ENCODE peak calls at places on chromosomes 16 and 17, in four cellular contexts. One of them, this sample, is unnamed.

GRCh38 chr17:53662608-53663007 is 160.1 kb upstream of the KIF2B start:
- DNase-seq in A549: no peak
- DNase-seq in H1: no peak
- DNase-seq in K562: peak; percentile 69
- DNase-seq in this sample: no peak

GRCh38 chr17:43940630-43941029 is 1.6 kb downstream of the PPY start:
- DNase-seq in A549: peak; percentile 58
- DNase-seq in H1: peak; percentile 83
- DNase-seq in K562: peak; percentile 71
- DNase-seq in this sample: peak; percentile 16

GRCh38 chr17:30565073-30565935 is 88.1 kb downstream of the GOSR1 start:
- DNase-seq in A549: peak; percentile 25
- DNase-seq in H1: no peak
- DNase-seq in K562: no peak
- DNase-seq in this sample: no peak

GRCh38 chr16:82034981-82035612 is at the start of gene HSD17B2:
- DNase-seq in A549: peak; percentile 24
- DNase-seq in H1: no peak
- DNase-seq in K562: no peak
- DNase-seq in this sample: peak; percentile 16

GRCh38 chr16:22296225-22297113 is 740 bp upstream of the POLR3E start:
- DNase-seq in A549: no peak
- DNase-seq in H1: peak; percentile 63
- DNase-seq in K562: peak; percentile 34
- DNase-seq in this sample: peak; percentile 32

GRCh38 chr17:34068506-34069035 is 186.5 kb upstream of the CCL2 start:
- DNase-seq in A549: no peak
- DNase-seq in H1: no peak
- DNase-seq in K562: no peak
- DNase-seq in this sample: no peak

GRCh38 chr16:58084635-58085034 is 44.5 kb downstream of the CFAP20 start:
- DNase-seq in A549: no peak
- DNase-seq in H1: no peak
- DNase-seq in K562: no peak
- DNase-seq in this sample: no peak

GRCh38 chr16:9184354-9184690 is 92.9 kb downstream of the HAPSTR1 start:
- DNase-seq in A549: no peak
- DNase-seq in H1: no peak
- DNase-seq in K562: no peak
- DNase-seq in this sample: no peak

GRCh38 chr17:40616592-40616991 is 31.0 kb downstream of the SMARCE1 start:
- DNase-seq in A549: no peak
- DNase-seq in H1: no peak
- DNase-seq in K562: no peak
- DNase-seq in this sample: no peak

GRCh38 chr16:72198021-72198420 is 26.1 kb upstream of the PMFBP1 start:
- DNase-seq in A549: no peak
- DNase-seq in H1: no peak
- DNase-seq in K562: no peak
- DNase-seq in this sample: peak; percentile 59

GRCh38 chr17:7794063-7794663 is 39.9 kb upstream of the KDM6B start:
- DNase-seq in A549: no peak
- DNase-seq in H1: no peak
- DNase-seq in K562: no peak
- DNase-seq in this sample: no peak

DNA sequence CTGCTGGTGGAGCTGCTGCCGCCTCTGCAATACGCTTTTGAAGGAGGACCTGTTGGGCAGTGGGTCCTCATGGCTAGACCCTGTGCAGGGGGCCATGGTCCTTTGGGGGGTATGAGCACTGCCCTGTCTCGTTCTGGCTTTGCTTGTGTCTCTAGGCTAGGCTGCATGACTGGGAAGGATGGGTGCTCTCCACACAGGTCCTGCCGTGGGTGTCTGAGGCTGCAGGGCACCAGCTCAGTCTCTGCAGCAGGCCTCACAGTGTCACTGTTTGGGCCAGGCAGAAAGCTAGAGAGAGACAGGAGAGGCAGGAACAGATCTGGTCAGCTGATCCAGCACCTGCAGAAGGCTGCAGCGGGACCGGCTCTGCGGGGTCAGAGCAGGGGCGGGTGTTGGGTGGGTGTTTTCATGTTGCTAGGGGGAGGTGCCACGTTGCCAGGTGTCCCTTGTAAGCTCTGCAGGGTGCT is 111.4 kb downstream of the SNX29 start:
- DNase-seq in A549: no peak
- DNase-seq in H1: no peak
- DNase-seq in K562: no peak
- DNase-seq in this sample: no peak
- TF ChIP-seq JUN in A549: no peak
- TF ChIP-seq JUN in H1: no peak
- TF ChIP-seq JUN in K562: no peak
- TF ChIP-seq JUN in this sample: no peak

GRCh38 chr17:35428229-35428628 is 4.1 kb downstream of the SLFN12 start:
- DNase-seq in A549: no peak
- DNase-seq in H1: no peak
- DNase-seq in K562: no peak
- DNase-seq in this sample: no peak

GRCh38 chr17:35433075-35433894 is 985 bp upstream of the SLFN12 start:
- DNase-seq in A549: peak; percentile 95
- DNase-seq in H1: peak; percentile 80
- DNase-seq in K562: peak; percentile 72
- DNase-seq in this sample: peak; percentile 96

GRCh38 chr17:35429702-35430101 is 2.6 kb downstream of the SLFN12 start:
- DNase-seq in A549: no peak
- DNase-seq in H1: no peak
- DNase-seq in K562: no peak
- DNase-seq in this sample: no peak

DNA sequence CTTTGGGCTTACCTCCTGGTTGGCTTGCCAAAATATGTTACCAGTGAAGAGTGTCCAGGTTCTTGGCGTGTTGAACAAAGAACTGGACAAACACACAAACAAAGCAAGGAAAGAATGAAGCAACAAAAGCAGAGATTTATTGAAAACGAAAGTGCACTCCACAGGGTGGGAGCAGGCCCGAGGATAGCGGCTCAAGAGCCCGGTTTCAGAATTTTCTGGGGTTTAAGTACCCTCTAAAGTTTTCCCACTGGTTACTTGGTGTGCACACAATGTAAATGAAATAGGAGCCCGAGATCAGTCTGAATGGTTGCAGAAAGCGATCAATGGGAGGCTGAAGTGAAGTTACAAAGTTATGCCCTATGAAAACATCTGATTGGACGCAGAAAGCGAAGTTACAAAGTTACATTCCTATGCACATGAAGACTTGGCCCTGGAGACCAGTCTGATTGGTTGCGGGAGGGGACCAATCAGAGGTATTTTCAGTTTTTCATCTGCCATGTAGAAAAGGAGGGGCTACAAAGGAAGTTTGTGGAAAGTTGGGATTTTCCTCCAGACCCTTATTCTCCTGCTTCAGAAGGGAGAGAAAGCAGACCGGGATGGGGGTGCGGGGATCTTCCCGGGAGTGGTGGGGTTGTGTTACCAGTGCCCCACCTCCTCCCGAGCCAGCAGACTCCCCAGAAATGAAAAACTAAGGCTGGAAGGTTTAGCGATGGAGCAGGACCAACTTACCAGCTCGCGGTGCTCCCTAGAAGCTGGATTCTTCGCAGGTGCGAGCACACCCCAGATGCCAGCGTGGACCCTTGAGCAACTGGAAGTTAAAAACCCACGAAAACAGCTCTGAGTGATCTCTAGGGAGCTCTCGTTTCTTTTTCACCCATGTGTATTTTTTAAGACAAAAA is at the start of gene SLFN12:
- DNase-seq in A549: no peak
- DNase-seq in H1: peak; percentile 71
- DNase-seq in K562: no peak
- DNase-seq in this sample: peak; percentile 96
- TF ChIP-seq MAX in A549: no peak
- TF ChIP-seq MAX in H1: no peak
- TF ChIP-seq MAX in K562: no peak
- TF ChIP-seq MAX in this sample: no peak

GRCh38 chr16:35182043-35182677 is 1722.7 kb downstream of the TP53TG3F start:
- DNase-seq in A549: no peak
- DNase-seq in H1: no peak
- DNase-seq in K562: no peak
- DNase-seq in this sample: no peak

GRCh38 chr16:35182943-35183550 is 1723.6 kb downstream of the TP53TG3F start:
- DNase-seq in A549: no peak
- DNase-seq in H1: no peak
- DNase-seq in K562: no peak
- DNase-seq in this sample: no peak

GRCh38 chr16:35184356-35184870 is 1725.0 kb downstream of the TP53TG3F start:
- DNase-seq in A549: no peak
- DNase-seq in H1: no peak
- DNase-seq in K562: no peak
- DNase-seq in this sample: no peak

GRCh38 chr16:35181422-35182030 is 1722.1 kb downstream of the TP53TG3F start:
- DNase-seq in A549: no peak
- DNase-seq in H1: no peak
- DNase-seq in K562: no peak
- DNase-seq in this sample: no peak

DNA sequence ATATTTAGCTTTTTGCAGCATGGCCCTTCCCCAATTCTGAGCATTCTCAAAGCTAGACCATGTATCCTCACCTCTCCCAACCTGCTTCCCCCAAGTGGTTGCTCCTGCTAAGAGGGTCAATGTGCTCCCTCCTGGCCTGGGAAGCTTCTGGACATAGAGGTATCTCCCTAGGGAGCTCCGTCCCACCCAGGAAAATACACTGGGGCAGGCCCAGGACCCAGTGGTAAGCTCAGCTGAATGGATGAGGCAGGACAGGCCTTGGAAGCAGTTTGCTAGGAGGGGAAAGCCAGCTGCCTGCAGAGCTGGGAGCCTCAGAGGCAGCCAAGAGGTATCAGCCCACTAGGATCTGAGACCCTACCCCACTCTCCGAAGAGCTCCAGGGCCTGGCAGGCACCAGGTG is 1721.6 kb downstream of the TP53TG3F start:
- DNase-seq in A549: no peak
- DNase-seq in H1: no peak
- DNase-seq in K562: no peak
- DNase-seq in this sample: no peak
- H3K9me3 ChIP-seq in A549: no peaks in the 10 kb centered on the region
- H3K9me3 ChIP-seq in H1: peaks cover 77% of the 10 kb centered on the region
- H3K9me3 ChIP-seq in K562: no peaks in the 10 kb centered on the region
- H3K9me3 ChIP-seq in this sample: peaks cover 6% of the 10 kb centered on the region

GRCh38 chr17:58249270-58250133 is 11.1 kb downstream of the LPO start:
- DNase-seq in A549: peak; percentile 60
- DNase-seq in H1: peak; percentile 93
- DNase-seq in K562: peak; percentile 80
- DNase-seq in this sample: peak; percentile 55

GRCh38 chr17:58253082-58253481 is 14.7 kb downstream of the LPO start:
- DNase-seq in A549: no peak
- DNase-seq in H1: no peak
- DNase-seq in K562: no peak
- DNase-seq in this sample: no peak

GRCh38 chr17:58252141-58252540 is 13.8 kb downstream of the LPO start:
- DNase-seq in A549: no peak
- DNase-seq in H1: peak; percentile 28
- DNase-seq in K562: no peak
- DNase-seq in this sample: no peak

GRCh38 chr17:58248955-58249269 is 10.5 kb downstream of the LPO start:
- DNase-seq in A549: no peak
- DNase-seq in H1: no peak
- DNase-seq in K562: no peak
- DNase-seq in this sample: no peak

GRCh38 chr17:58250344-58251011 is 12.1 kb downstream of the LPO start:
- DNase-seq in A549: no peak
- DNase-seq in H1: peak; percentile 37
- DNase-seq in K562: no peak
- DNase-seq in this sample: no peak
- TF ChIP-seq JUN in A549: no peak
- TF ChIP-seq JUN in H1: no peak
- TF ChIP-seq JUN in K562: no peak
- TF ChIP-seq JUN in this sample: no peak

GRCh38 chr17:74567397-74567796 is at the start of gene CD300H:
- DNase-seq in A549: no peak
- DNase-seq in H1: no peak
- DNase-seq in K562: no peak
- DNase-seq in this sample: no peak

GRCh38 chr17:74565116-74565515 is 2.2 kb downstream of the CD300H start:
- DNase-seq in A549: no peak
- DNase-seq in H1: no peak
- DNase-seq in K562: no peak
- DNase-seq in this sample: no peak

GRCh38 chr17:74569001-74569391 is 1.7 kb upstream of the CD300H start:
- DNase-seq in A549: no peak
- DNase-seq in H1: no peak
- DNase-seq in K562: no peak
- DNase-seq in this sample: no peak

GRCh38 chr17:74568116-74568873 is 986 bp upstream of the CD300H start:
- DNase-seq in A549: no peak
- DNase-seq in H1: no peak
- DNase-seq in K562: no peak
- DNase-seq in this sample: no peak

GRCh38 chr17:74566132-74566753 is 1.1 kb downstream of the CD300H start:
- DNase-seq in A549: peak; percentile 66
- DNase-seq in H1: peak; percentile 85
- DNase-seq in K562: peak; percentile 53
- DNase-seq in this sample: peak; percentile 5
- TF ChIP-seq MAX in A549: no peak
- TF ChIP-seq MAX in H1: no peak
- TF ChIP-seq MAX in K562: no peak
- TF ChIP-seq MAX in this sample: no peak

GRCh38 chr17:61815863-61816523 is 47.3 kb downstream of the BRIP1 start:
- DNase-seq in A549: no peak
- DNase-seq in H1: no peak
- DNase-seq in K562: no peak
- DNase-seq in this sample: no peak
- H3K9me3 ChIP-seq in A549: no peaks in the 10 kb centered on the region
- H3K9me3 ChIP-seq in H1: no peaks in the 10 kb centered on the region
- H3K9me3 ChIP-seq in K562: no peaks in the 10 kb centered on the region
- H3K9me3 ChIP-seq in this sample: no peaks in the 10 kb centered on the region

GRCh38 chr16:89618114-89618999 is 4.9 kb downstream of the DPEP1 start:
- DNase-seq in A549: peak; percentile 69
- DNase-seq in H1: no peak
- DNase-seq in K562: no peak
- DNase-seq in this sample: no peak
- TF ChIP-seq JUN in A549: no peak
- TF ChIP-seq JUN in H1: no peak
- TF ChIP-seq JUN in K562: no peak
- TF ChIP-seq JUN in this sample: no peak

GRCh38 chr17:81066771-81067315 is 31.9 kb downstream of the BAIAP2 start:
- DNase-seq in A549: no peak
- DNase-seq in H1: no peak
- DNase-seq in K562: no peak
- DNase-seq in this sample: no peak
- TF ChIP-seq MAX in A549: no peak
- TF ChIP-seq MAX in H1: no peak
- TF ChIP-seq MAX in K562: no peak
- TF ChIP-seq MAX in this sample: no peak